ENCODE peak calls at places on chromosomes 3 and 15, in ten cellular contexts. E is cardiac fibroblast; Z is heart left ventricle; H is astrocyte of the spinal cord; P is IMR-90; T is choroid plexus epithelial cell; J is MM.1S; Y is GM12865; I is CD8-positive, alpha-beta T cell; C is fibroblast of mammary gland. O is an unnamed sample.

GRCh38 chr3:117921411-117921810 is 1113.2 kb downstream of the IGSF11 start:
- DNase-seq in J (no peak), I (no peak), E (no peak), H (no peak), T (no peak), Y (no peak), P (no peak), C (no peak), Z (no peak), O (no peak)

GRCh38 chr3:179414804-179415203 is 36.5 kb downstream of the GNB4 start:
- DNase-seq in E (no peak), P (no peak), T (no peak), Y (no peak), Z (no peak), I (no peak), H (no peak), J (no peak), C (no peak), O (no peak)

GRCh38 chr3:111481551-111481950 is 60.4 kb upstream of the CD96 start:
- DNase-seq in P (no peak), T (no peak), C (no peak), J (no peak), I (no peak), Y (no peak), Z (no peak), H (no peak), E (no peak), O (no peak)

GRCh38 chr15:43868412-43868811 is 41.6 kb downstream of the WDR76 start:
- DNase-seq in P (no peak), T (no peak), C (no peak), Z (no peak), Y (no peak), J (no peak), H (no peak), E (peak), I (no peak), O (peak)

GRCh38 chr3:42745291-42745745 is 27.7 kb downstream of the CCDC13 start:
- DNase-seq in P (no peak), Z (no peak), I (no peak), C (no peak), E (no peak), T (no peak), H (no peak), J (no peak), Y (no peak), O (no peak)

GRCh38 chr3:149368850-149369497 is 8.5 kb downstream of the TM4SF1 start:
- DNase-seq in P (no peak), H (no peak), C (no peak), Z (no peak), T (no peak), J (no peak), I (no peak), E (no peak), Y (no peak), O (peak)

GRCh38 chr3:126750760-126751129 is 46.7 kb downstream of the CHCHD6 start:
- DNase-seq in E (no peak), H (no peak), Y (no peak), I (peak), J (no peak), Z (no peak), T (peak), P (no peak), C (no peak), O (no peak)

GRCh38 chr3:187968883-187969580 is 184.9 kb upstream of the LPP start:
- DNase-seq in Y (no peak), T (peak), J (no peak), I (no peak), E (peak), Z (no peak), H (peak), P (peak), C (peak), O (peak)

GRCh38 chr15:63065262-63066234 is 23.0 kb downstream of the TPM1 start:
- DNase-seq in P (no peak), T (no peak), E (no peak), Y (no peak), J (no peak), C (no peak), Z (no peak), I (no peak), H (peak), O (peak)

DNA sequence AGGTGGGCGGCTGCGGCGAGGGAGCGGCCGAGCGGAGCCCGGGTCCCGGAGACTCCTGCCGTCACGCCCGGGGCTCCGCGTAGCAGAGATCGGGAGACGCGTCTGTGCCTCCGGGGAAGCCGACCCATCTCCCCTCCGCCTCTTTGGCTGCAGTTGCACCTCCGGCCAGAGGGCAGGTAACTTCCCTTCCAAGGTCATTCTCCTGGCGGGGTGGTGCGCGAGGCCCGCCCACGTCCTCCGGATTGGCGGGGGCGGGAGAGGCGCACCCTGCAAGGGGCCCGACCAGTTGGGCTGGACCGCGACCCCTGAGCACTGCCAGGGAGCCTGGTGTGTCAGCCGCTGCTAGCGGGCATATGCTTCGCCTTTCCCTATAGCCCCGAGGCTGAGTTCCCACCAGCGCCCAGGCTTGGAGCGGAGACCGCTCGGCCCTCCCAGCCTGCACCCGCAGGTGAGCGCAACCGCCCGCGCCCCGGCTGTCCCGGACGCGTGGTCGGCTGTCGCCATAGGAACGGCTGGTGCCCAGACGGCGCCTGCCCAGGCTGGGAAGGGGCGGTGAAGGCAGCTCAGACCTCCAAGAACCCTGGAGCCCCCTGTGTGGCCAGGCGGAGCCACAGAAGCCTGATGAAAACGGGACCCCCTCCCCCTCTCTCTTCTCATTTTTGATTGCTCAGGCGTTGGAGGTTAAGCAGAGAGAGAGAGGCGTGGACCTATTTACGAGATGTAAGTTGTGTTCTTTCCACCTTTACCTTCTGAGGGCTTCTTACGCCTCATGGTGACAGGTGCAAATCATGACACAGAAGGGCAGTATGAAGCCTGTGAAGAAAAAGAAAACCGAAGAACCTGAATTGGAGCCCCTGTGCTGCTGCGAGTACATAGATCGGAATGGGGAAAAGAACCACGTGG is 453 bp downstream of the ZDHHC23 start:
- DNase-seq in J (peak), I (peak), C (no peak), E (no peak), P (no peak), Z (no peak), H (no peak), T (no peak), Y (peak), O (no peak)
- TF ChIP-seq CTCF in J (peak), I (no peak), C (no peak), E (no peak), P (no peak), Z (no peak), H (no peak), T (no peak), Y (peak), O (no peak)

DNA sequence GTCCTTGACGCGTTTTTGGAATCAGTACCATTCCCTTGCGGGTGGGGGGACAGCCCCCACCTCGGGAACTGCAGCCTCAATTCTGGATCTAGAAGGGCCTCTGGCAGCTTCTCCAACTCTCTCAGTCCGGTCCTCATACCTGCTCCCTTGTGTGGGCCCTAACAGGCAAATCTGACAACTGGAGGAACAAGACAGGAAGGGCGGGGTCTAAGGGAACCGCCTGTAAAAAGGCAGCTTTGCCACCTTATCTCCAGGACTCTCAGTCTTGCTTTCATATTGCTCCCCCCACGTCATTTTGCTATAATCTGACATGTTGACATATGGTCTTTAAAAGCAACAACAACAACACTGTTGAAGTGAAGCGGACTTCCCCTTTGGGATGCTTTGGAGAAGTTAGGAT is 866 bp upstream of the CHRNB4 start:
- DNase-seq in E (no peak), T (no peak), H (no peak), I (no peak), Z (no peak), J (no peak), C (no peak), Y (no peak), P (no peak), O (no peak)
- H3K4me3 ChIP-seq in E (no peak), T (no peak), H (no peak), I (no peak), Z (no peak), J (no peak), C (no peak), Y (no peak), P (no peak), O (no peak)

GRCh38 chr3:160449660-160450598 is at the start of gene TRIM59:
- DNase-seq in P (peak), I (peak), H (peak), E (peak), T (peak), C (peak), J (peak), Z (peak), Y (peak), O (peak)
- TF ChIP-seq CTCF in P (no peak), I (no peak), H (peak), E (no peak), T (peak), C (no peak), J (peak), Z (no peak), Y (no peak), O (no peak)

GRCh38 chr3:129003578-129004112 is 2.5 kb downstream of the EFCC1 start:
- DNase-seq in C (no peak), T (no peak), Z (no peak), P (no peak), J (peak), H (no peak), E (no peak), Y (peak), I (peak), O (no peak)
- H3K4me3 ChIP-seq in C (no peak), T (no peak), Z (peak), P (no peak), J (peak), H (no peak), E (no peak), Y (no peak), I (peak), O (no peak)

DNA sequence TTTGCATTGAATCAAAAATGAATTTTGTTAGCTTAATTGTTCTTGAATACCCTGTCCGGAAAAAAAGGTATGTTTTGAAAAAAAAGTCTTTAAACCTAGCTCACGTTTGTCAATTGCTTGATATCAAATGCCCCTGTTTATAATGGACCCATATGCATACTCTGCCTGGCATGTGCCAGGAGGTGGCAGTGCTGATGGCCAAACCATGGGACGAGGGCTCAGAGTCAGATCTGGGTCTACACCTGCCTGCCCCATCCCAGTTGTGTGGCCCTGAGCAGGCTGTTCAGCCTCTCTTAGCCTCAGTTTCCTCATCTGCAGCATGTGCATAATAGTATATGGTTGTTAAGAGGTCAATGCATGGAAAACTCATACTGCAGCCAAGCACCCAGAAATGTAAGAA is 38.8 kb downstream of the PRKCD start:
- DNase-seq in E (no peak), P (no peak), T (no peak), Z (no peak), J (no peak), H (no peak), Y (no peak), I (no peak), C (no peak), O (no peak)
- TF ChIP-seq CTCF in E (no peak), P (peak), T (no peak), Z (no peak), J (no peak), H (peak), Y (no peak), I (no peak), C (peak), O (peak)

DNA sequence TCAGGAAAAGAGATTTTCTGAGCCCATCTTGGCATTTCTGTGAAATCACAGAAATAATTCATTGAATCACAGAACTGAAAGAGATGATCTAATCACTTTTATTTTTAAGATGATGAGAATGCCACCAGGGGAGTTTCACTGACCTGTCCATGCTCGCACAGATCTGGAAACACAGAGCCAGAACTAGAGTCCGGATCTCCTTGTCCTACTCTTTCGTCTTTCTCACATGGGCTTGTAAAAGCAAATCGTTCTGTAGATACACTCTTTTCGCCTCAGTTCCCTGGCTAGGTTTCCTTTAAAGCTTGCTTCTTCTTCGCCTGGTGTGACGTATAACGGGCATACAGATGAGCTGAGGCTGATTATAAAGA is 122.5 kb upstream of the SPRED1 start:
- DNase-seq in H (no peak), C (no peak), I (no peak), J (peak), E (no peak), P (no peak), T (peak), Y (no peak), Z (peak), O (peak)
- H3K4me3 ChIP-seq in H (peak), C (peak), I (no peak), J (peak), E (peak), P (peak), T (peak), Y (peak), Z (peak), O (peak)

GRCh38 chr3:185070491-185071335 is 82.1 kb downstream of the C3orf70 start:
- DNase-seq in H (no peak), Z (no peak), P (peak), C (peak), T (peak), E (peak), J (no peak), Y (peak), I (no peak), O (peak)
- TF ChIP-seq CTCF in H (peak), Z (no peak), P (peak), C (peak), T (peak), E (peak), J (peak), Y (no peak), I (no peak), O (peak)

GRCh38 chr3:12959838-12960378 is 113.3 kb downstream of the IQSEC1 start:
- DNase-seq in Y (no peak), E (no peak), P (no peak), T (no peak), I (no peak), Z (no peak), J (no peak), H (no peak), C (no peak), O (no peak)
- H3K4me3 ChIP-seq in Y (no peak), E (no peak), P (no peak), T (no peak), I (no peak), Z (no peak), J (no peak), H (no peak), C (no peak), O (no peak)